ENCODE peak calls at places on chromosome 11, in six cellular contexts. F, A, K, W, O and G are unnamed samples.

GRCh38 chr11:60978546-60979380 is 7.3 kb downstream of the CD6 start:
- DNase-seq in F (no peak), K (no peak), W (no peak), O (no peak), A (peak), G (peak)

GRCh38 chr11:61035086-61035835 is 63.8 kb downstream of the CD6 start:
- DNase-seq in A (no peak), F (no peak), W (no peak), O (no peak), K (no peak), G (no peak)

GRCh38 chr11:19525714-19526113 is 186.9 kb upstream of the NAV2 start:
- DNase-seq in W (no peak), K (no peak), A (no peak), O (no peak), F (no peak), G (no peak)

GRCh38 chr11:130381317-130381716 is 47.1 kb downstream of the ADAMTS8 start:
- DNase-seq in A (no peak), O (no peak), F (no peak), W (no peak), K (no peak), G (no peak)

GRCh38 chr11:2846056-2846455 is 39.5 kb downstream of the CDKN1C start:
- DNase-seq in A (no peak), O (no peak), F (no peak), K (no peak), W (no peak), G (no peak)

GRCh38 chr11:22674470-22675426 is 8.3 kb downstream of the GAS2 start:
- DNase-seq in O (no peak), K (no peak), F (no peak), A (no peak), W (no peak), G (no peak)

GRCh38 chr11:13335319-13335718 is 57.7 kb downstream of the BMAL1 start:
- DNase-seq in O (no peak), W (peak), A (peak), K (peak), F (peak), G (peak)

GRCh38 chr11:57566564-57567209 is 785 bp downstream of the UBE2L6 start:
- DNase-seq in O (no peak), A (no peak), W (no peak), K (no peak), F (no peak), G (no peak)

GRCh38 chr11:82901165-82901938 is at the start of gene DDIAS:
- DNase-seq in W (peak), F (peak), K (peak), A (peak), O (peak), G (peak)

GRCh38 chr11:60985991-60986915 is 14.8 kb downstream of the CD6 start:
- DNase-seq in F (no peak), K (peak), W (peak), O (no peak), A (no peak), G (peak)

GRCh38 chr11:64343740-64344133 is 3.7 kb downstream of the CCDC88B start:
- DNase-seq in F (no peak), A (peak), W (no peak), O (peak), K (no peak), G (no peak)

GRCh38 chr11:123536690-123537437 is 106.8 kb downstream of the GRAMD1B start:
- DNase-seq in K (peak), F (no peak), O (no peak), A (no peak), W (no peak), G (no peak)